ENCODE peak calls at places on chromosomes 6 and 20, in four cellular contexts. A is K562, Q is HepG2, S is GM12878. L is an unnamed sample.
A peak's percentile ranks its signal among the peaks of the same experiment; 100 is the strongest.

GRCh38 chr6:129177801-129178200 is 294.9 kb downstream of the LAMA2 start:
- DNase-seq in A (no peak), S (no peak), Q (no peak), L (no peak)

GRCh38 chr6:1524040-1524480 is 85.7 kb upstream of the FOXC1 start:
- DNase-seq in Q (no peak), S (no peak), A (peak; percentile 76), L (peak; percentile 61)

GRCh38 chr20:54088430-54088829 is 18.0 kb upstream of the BCAS1 start:
- DNase-seq in Q (no peak), S (no peak), A (no peak), L (no peak)

GRCh38 chr6:5012531-5012930 is 8.7 kb upstream of the RPP40 start:
- DNase-seq in S (no peak), Q (no peak), A (no peak), L (no peak)

GRCh38 chr6:83180396-83180950 is 12.6 kb downstream of the PGM3 start:
- DNase-seq in S (no peak), Q (no peak), A (no peak), L (no peak)

GRCh38 chr6:43052842-43053544 is 658 bp downstream of the CUL7 start:
- DNase-seq in A (peak; percentile 67), Q (no peak), S (no peak), L (no peak)

GRCh38 chr6:38110407-38111025 is 291.0 kb downstream of the ZFAND3 start:
- DNase-seq in A (no peak), S (no peak), Q (no peak), L (no peak)

GRCh38 chr20:23995905-23996666 is 7.5 kb upstream of the GGTLC1 start:
- DNase-seq in A (peak; percentile 59), Q (peak; percentile 50), S (no peak), L (peak; percentile 3)

GRCh38 chr6:43428112-43428570 is 800 bp downstream of the ABCC10 start:
- DNase-seq in Q (no peak), S (no peak), A (no peak), L (no peak)

GRCh38 chr20:58765795-58766194 is 73.2 kb downstream of the NPEPL1 start:
- DNase-seq in A (no peak), Q (no peak), S (no peak), L (no peak)

GRCh38 chr6:111087871-111088667 is 766 bp downstream of the SLC16A10 start:
- DNase-seq in A (no peak), S (no peak), Q (peak; percentile 63), L (peak; percentile 70)

GRCh38 chr20:37839432-37839827 is 63.5 kb upstream of the VSTM2L start:
- DNase-seq in A (no peak), Q (no peak), S (no peak), L (no peak)

GRCh38 chr20:46021361-46022359 is 7.4 kb upstream of the SLC12A5 start:
- DNase-seq in Q (peak; percentile 69), A (peak; percentile 90), S (no peak), L (peak; percentile 100)

GRCh38 chr20:37520417-37520751 is 666 bp upstream of the NNAT start:
- DNase-seq in Q (no peak), S (no peak), A (no peak), L (no peak)

GRCh38 chr6:32973144-32973854 is 4.9 kb downstream of the BRD2 start:
- DNase-seq in A (peak; percentile 65), S (no peak), Q (peak; percentile 50), L (peak; percentile 50)

GRCh38 chr6:155377061-155377460 is 62.8 kb upstream of the TFB1M start:
- DNase-seq in Q (no peak), S (no peak), A (no peak), L (no peak)

GRCh38 chr20:58236612-58237317 is 8.3 kb upstream of the ANKRD60 start:
- DNase-seq in S (peak; percentile 12), Q (peak; percentile 52), A (peak; percentile 83), L (peak; percentile 34)

GRCh38 chr6:33278392-33278741 is 1.4 kb downstream of the B3GALT4 start:
- DNase-seq in S (no peak), A (no peak), Q (no peak), L (no peak)

GRCh38 chr6:19052219-19052618 is 665.1 kb downstream of the RNF144B start:
- DNase-seq in A (no peak), Q (no peak), S (no peak), L (no peak)

GRCh38 chr6:37938909-37939308 is 119.4 kb downstream of the ZFAND3 start:
- DNase-seq in Q (no peak), S (no peak), A (no peak), L (no peak)

GRCh38 chr20:43043887-43044286 is 145.8 kb downstream of the PTPRT start:
- DNase-seq in Q (no peak), A (no peak), S (no peak), L (no peak)

GRCh38 chr20:62362590-62362940 is 4.5 kb downstream of the LAMA5 start:
- DNase-seq in Q (no peak), S (no peak), A (no peak), L (no peak)

GRCh38 chr6:37141291-37142046 is 28.5 kb upstream of the PIM1 start:
- DNase-seq in Q (no peak), A (no peak), S (no peak), L (peak; percentile 89)

GRCh38 chr6:112145080-112145573 is 57.7 kb downstream of the FAM229B start:
- DNase-seq in Q (peak; percentile 39), A (peak; percentile 6), S (no peak), L (peak; percentile 10)

GRCh38 chr6:159806021-159806458 is 6.0 kb downstream of the PNLDC1 start:
- DNase-seq in S (no peak), Q (peak; percentile 75), A (no peak), L (no peak)

GRCh38 chr6:17233531-17233930 is 47.6 kb upstream of the RBM24 start:
- DNase-seq in A (peak; percentile 5), Q (peak; percentile 12), S (no peak), L (no peak)

GRCh38 chr6:63471654-63472053 is 100.6 kb upstream of the LOC128125822 start:
- DNase-seq in A (no peak), Q (no peak), S (no peak), L (no peak)

GRCh38 chr6:32689531-32690505 is 23.4 kb upstream of the HLA-DQB1 start:
- DNase-seq in S (peak; percentile 79), A (no peak), Q (no peak), L (no peak)

GRCh38 chr6:109082178-109082577 is 12.5 kb downstream of the SESN1 start:
- DNase-seq in A (peak; percentile 23), S (no peak), Q (no peak), L (no peak)

GRCh38 chr20:20009784-20010253 is 7.3 kb upstream of the NAA20 start:
- DNase-seq in A (no peak), Q (peak; percentile 52), S (no peak), L (no peak)

GRCh38 chr20:50788045-50788867 is 6.6 kb upstream of the BCAS4 start:
- DNase-seq in S (no peak), Q (peak; percentile 83), A (peak; percentile 70), L (no peak)

GRCh38 chr6:151093706-151094105 is 146.1 kb upstream of the AKAP12 start:
- DNase-seq in S (no peak), Q (no peak), A (no peak), L (no peak)

GRCh38 chr6:54085526-54085925 is 25.7 kb upstream of the MLIP start:
- DNase-seq in A (no peak), Q (no peak), S (no peak), L (no peak)

GRCh38 chr6:133855994-133856393 is 32.9 kb upstream of the TCF21 start:
- DNase-seq in Q (no peak), S (no peak), A (no peak), L (no peak)

GRCh38 chr6:6569043-6569442 is 19.5 kb upstream of the LY86 start:
- DNase-seq in S (no peak), A (no peak), Q (no peak), L (no peak)

GRCh38 chr6:6566766-6567165 is 21.8 kb upstream of the LY86 start:
- DNase-seq in S (no peak), A (no peak), Q (no peak), L (no peak)

GRCh38 chr6:6565488-6565887 is 23.0 kb upstream of the LY86 start:
- DNase-seq in A (no peak), Q (no peak), S (no peak), L (no peak)

GRCh38 chr6:6565069-6565468 is 23.5 kb upstream of the LY86 start:
- DNase-seq in Q (no peak), S (no peak), A (no peak), L (no peak)

GRCh38 chr6:6569768-6570167 is 18.8 kb upstream of the LY86 start:
- DNase-seq in Q (no peak), A (no peak), S (no peak), L (no peak)
- TF ChIP-seq HDAC2 in Q (no peak), A (no peak), S (no peak), L (no peak)

GRCh38 chr6:140343128-140343527 is 968.7 kb upstream of the CITED2 start:
- DNase-seq in S (no peak), A (no peak), Q (no peak), L (no peak)
- TF ChIP-seq CBX5 in S (no peak), A (no peak), Q (no peak), L (no peak)

DNA sequence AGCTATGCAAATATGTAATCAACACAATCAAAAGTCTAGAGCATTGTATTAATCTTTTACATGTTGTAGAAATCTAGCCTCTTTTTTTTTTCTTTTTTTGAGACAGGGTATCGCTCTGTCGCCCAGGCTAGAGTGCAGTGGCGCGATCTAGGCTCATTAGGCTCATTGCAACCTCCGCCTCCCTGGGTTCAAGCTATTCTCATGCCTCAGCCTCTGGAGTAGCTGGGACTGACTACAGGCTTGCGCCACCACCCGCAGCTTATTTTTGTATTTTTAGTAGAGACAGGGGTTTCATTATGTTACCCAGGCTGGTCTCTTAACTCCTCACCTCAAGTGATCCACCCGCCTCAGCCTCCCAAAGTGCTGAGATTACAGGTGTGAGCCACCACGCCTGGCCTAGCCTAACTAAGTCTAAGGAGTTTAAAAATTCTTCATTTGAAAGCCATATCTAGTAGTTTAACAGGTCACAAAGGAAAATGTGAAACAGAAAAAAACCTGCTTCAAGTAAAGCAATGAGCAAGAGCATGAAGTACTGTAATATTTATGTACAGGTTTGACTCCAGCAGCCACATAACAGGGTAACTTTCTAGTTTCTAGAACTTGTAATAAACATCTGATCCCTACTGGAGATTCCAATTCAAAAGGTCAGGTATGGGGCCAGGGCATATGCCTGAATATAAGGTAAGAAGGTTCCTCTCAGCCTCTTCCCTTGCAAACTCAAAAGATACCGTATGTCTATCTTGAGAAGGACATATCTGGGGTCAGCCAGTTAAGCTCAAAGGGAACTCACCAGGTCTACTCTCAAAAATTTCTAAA is 4.4 kb downstream of the CPNE1 start:
- DNase-seq in A (no peak), Q (no peak), S (no peak), L (peak; percentile 38)
- TF ChIP-seq HDAC2 in A (no peak), Q (no peak), S (no peak), L (no peak)

DNA sequence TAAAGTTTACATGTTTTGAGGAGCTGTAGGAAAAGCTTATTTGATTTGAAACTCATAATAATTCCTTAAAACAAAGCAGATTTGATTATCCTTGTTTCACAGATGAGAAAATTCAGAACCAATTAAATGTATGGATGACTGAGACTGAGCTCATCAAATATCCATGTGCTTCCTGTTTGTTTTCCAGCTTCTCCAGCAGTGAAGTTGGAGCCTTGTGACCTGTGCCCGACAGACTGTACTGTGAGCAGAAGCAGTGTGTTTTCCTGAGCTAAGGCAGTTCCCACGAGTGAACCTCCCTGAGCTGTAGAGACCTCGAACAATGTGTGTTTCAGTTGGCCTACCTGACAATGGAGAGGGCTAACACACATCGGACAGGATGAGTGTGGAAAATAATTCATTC is 599.5 kb upstream of the NRSN1 start:
- DNase-seq in S (no peak), A (no peak), Q (no peak), L (no peak)
- TF ChIP-seq CBX5 in S (no peak), A (no peak), Q (no peak), L (no peak)

L was measured in H1.